ENCODE peak calls at places on chromosome 5, in nine cellular contexts. One of them, this sample, is unnamed.

GRCh38 chr5:163386352-163386751 is 51.0 kb upstream of the CCNG1 start:
- DNase-seq in heart left ventricle: no peak
- DNase-seq in IMR-90: no peak
- DNase-seq in sigmoid colon: no peak
- DNase-seq in A549: no peak
- DNase-seq in endothelial cell of umbilical vein: no peak
- DNase-seq in gastrocnemius medialis: no peak
- DNase-seq in HCT116: no peak
- DNase-seq in NB4: no peak
- DNase-seq in this sample: no peak

GRCh38 chr5:95403996-95404395 is 12.8 kb downstream of the FAM81B start:
- DNase-seq in heart left ventricle: no peak
- DNase-seq in IMR-90: no peak
- DNase-seq in sigmoid colon: no peak
- DNase-seq in A549: no peak
- DNase-seq in endothelial cell of umbilical vein: no peak
- DNase-seq in gastrocnemius medialis: no peak
- DNase-seq in HCT116: no peak
- DNase-seq in NB4: no peak
- DNase-seq in this sample: no peak

GRCh38 chr5:180330810-180331646 is 22.1 kb downstream of the GFPT2 start:
- DNase-seq in heart left ventricle: peak; percentile 80
- DNase-seq in IMR-90: peak; percentile 99
- DNase-seq in sigmoid colon: peak; percentile 94
- DNase-seq in A549: peak; percentile 95
- DNase-seq in endothelial cell of umbilical vein: peak; percentile 41
- DNase-seq in gastrocnemius medialis: peak; percentile 78
- DNase-seq in HCT116: peak; percentile 74
- DNase-seq in NB4: peak; percentile 24
- DNase-seq in this sample: peak; percentile 80

GRCh38 chr5:96288845-96289185 is 144.2 kb downstream of the PCSK1 start:
- DNase-seq in heart left ventricle: no peak
- DNase-seq in IMR-90: peak; percentile 80
- DNase-seq in sigmoid colon: no peak
- DNase-seq in A549: no peak
- DNase-seq in endothelial cell of umbilical vein: no peak
- DNase-seq in gastrocnemius medialis: no peak
- DNase-seq in HCT116: no peak
- DNase-seq in NB4: no peak
- DNase-seq in this sample: no peak

GRCh38 chr5:147628054-147628895 is 118.4 kb upstream of the DPYSL3 start:
- DNase-seq in heart left ventricle: no peak
- DNase-seq in IMR-90: peak; percentile 55
- DNase-seq in sigmoid colon: no peak
- DNase-seq in A549: peak; percentile 61
- DNase-seq in endothelial cell of umbilical vein: peak; percentile 76
- DNase-seq in gastrocnemius medialis: peak; percentile 13
- DNase-seq in HCT116: peak; percentile 64
- DNase-seq in NB4: peak; percentile 65
- DNase-seq in this sample: peak; percentile 57

GRCh38 chr5:168307022-168307421 is 15.6 kb downstream of the WWC1 start:
- DNase-seq in heart left ventricle: no peak
- DNase-seq in IMR-90: no peak
- DNase-seq in sigmoid colon: no peak
- DNase-seq in A549: no peak
- DNase-seq in endothelial cell of umbilical vein: no peak
- DNase-seq in gastrocnemius medialis: no peak
- DNase-seq in HCT116: no peak
- DNase-seq in NB4: no peak
- DNase-seq in this sample: no peak

GRCh38 chr5:150497274-150497988 is 10.5 kb upstream of the NDST1 start:
- DNase-seq in heart left ventricle: peak; percentile 89
- DNase-seq in IMR-90: peak; percentile 96
- DNase-seq in sigmoid colon: peak; percentile 87
- DNase-seq in A549: peak; percentile 88
- DNase-seq in endothelial cell of umbilical vein: peak; percentile 92
- DNase-seq in gastrocnemius medialis: peak; percentile 84
- DNase-seq in HCT116: peak; percentile 81
- DNase-seq in NB4: no peak
- DNase-seq in this sample: peak; percentile 71

GRCh38 chr5:159415301-159415937 is 85.1 kb upstream of the IL12B start:
- DNase-seq in heart left ventricle: no peak
- DNase-seq in IMR-90: no peak
- DNase-seq in sigmoid colon: no peak
- DNase-seq in A549: no peak
- DNase-seq in endothelial cell of umbilical vein: no peak
- DNase-seq in gastrocnemius medialis: no peak
- DNase-seq in HCT116: no peak
- DNase-seq in NB4: no peak
- DNase-seq in this sample: no peak

GRCh38 chr5:132059043-132059695 is 1.3 kb upstream of the IL3 start:
- DNase-seq in heart left ventricle: peak; percentile 13
- DNase-seq in IMR-90: no peak
- DNase-seq in sigmoid colon: peak; percentile 52
- DNase-seq in A549: no peak
- DNase-seq in endothelial cell of umbilical vein: no peak
- DNase-seq in gastrocnemius medialis: no peak
- DNase-seq in HCT116: no peak
- DNase-seq in NB4: no peak
- DNase-seq in this sample: peak; percentile 11

GRCh38 chr5:36739751-36740221 is 133.4 kb downstream of the SLC1A3 start:
- DNase-seq in heart left ventricle: peak; percentile 43
- DNase-seq in IMR-90: peak; percentile 69
- DNase-seq in sigmoid colon: no peak
- DNase-seq in A549: peak; percentile 72
- DNase-seq in endothelial cell of umbilical vein: peak; percentile 80
- DNase-seq in gastrocnemius medialis: peak; percentile 45
- DNase-seq in HCT116: peak; percentile 73
- DNase-seq in NB4: peak; percentile 87
- DNase-seq in this sample: peak; percentile 72

GRCh38 chr5:52961238-52961637 is 27.9 kb upstream of the ITGA2 start:
- DNase-seq in heart left ventricle: no peak
- DNase-seq in IMR-90: no peak
- DNase-seq in sigmoid colon: no peak
- DNase-seq in A549: no peak
- DNase-seq in endothelial cell of umbilical vein: no peak
- DNase-seq in gastrocnemius medialis: no peak
- DNase-seq in HCT116: no peak
- DNase-seq in NB4: no peak
- DNase-seq in this sample: no peak
- TF ChIP-seq CTCF in heart left ventricle: no peak
- TF ChIP-seq CTCF in IMR-90: no peak
- TF ChIP-seq CTCF in sigmoid colon: no peak
- TF ChIP-seq CTCF in A549: no peak
- TF ChIP-seq CTCF in endothelial cell of umbilical vein: no peak
- TF ChIP-seq CTCF in gastrocnemius medialis: no peak
- TF ChIP-seq CTCF in HCT116: no peak
- TF ChIP-seq CTCF in NB4: no peak
- TF ChIP-seq CTCF in this sample: no peak

DNA sequence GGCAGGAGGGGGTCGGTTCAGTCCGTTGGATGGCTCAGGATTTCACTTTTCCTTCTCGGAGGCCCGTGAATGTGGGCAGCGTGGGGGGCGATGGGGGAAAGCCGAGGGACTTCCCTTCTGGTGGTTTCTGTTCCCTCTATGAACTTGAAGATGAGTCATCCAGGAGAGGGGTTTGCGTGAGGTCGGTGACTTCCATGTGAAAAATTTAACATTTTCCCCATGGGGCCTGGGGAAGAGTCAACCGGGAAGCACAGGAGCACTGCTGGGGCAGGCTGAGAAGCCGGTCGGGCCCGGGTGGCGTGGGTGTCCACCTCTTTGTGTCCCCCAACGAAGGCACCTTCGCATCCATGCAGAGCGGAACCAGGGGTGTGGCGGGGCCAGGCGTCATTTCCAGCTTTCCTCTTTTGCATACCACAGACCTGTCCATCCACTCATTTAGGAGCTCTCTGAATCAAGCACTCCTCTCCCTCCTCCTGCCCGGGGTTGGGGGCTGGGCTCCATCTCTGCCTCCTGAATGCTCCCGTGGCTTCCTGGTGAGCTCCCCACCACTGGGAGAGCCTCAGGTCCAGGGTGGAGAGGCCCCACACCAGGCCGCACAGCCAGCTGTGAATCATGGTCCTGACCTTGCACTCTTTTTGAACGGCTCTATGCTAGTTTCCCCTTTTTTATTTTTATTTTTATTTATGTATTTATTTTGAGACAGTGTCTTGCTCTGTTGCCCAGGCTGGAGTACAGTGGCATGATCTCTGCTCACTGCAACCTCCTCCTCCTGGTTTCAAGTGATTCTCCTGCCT is 68.4 kb downstream of the ANKRD33B start:
- DNase-seq in heart left ventricle: no peak
- DNase-seq in IMR-90: peak; percentile 59
- DNase-seq in sigmoid colon: peak; percentile 50
- DNase-seq in A549: no peak
- DNase-seq in endothelial cell of umbilical vein: no peak
- DNase-seq in gastrocnemius medialis: no peak
- DNase-seq in HCT116: peak; percentile 34
- DNase-seq in NB4: peak; percentile 88
- DNase-seq in this sample: peak; percentile 72
- TF ChIP-seq POLR2A in heart left ventricle: no peak
- TF ChIP-seq POLR2A in IMR-90: no peak
- TF ChIP-seq POLR2A in sigmoid colon: no peak
- TF ChIP-seq POLR2A in A549: no peak
- TF ChIP-seq POLR2A in endothelial cell of umbilical vein: no peak
- TF ChIP-seq POLR2A in gastrocnemius medialis: no peak
- TF ChIP-seq POLR2A in HCT116: no peak
- TF ChIP-seq POLR2A in NB4: no peak
- TF ChIP-seq POLR2A in this sample: no peak

GRCh38 chr5:174053891-174054290 is 8.4 kb downstream of the NSG2 start:
- DNase-seq in heart left ventricle: no peak
- DNase-seq in IMR-90: no peak
- DNase-seq in sigmoid colon: no peak
- DNase-seq in A549: no peak
- DNase-seq in endothelial cell of umbilical vein: no peak
- DNase-seq in gastrocnemius medialis: no peak
- DNase-seq in HCT116: no peak
- DNase-seq in NB4: no peak
- DNase-seq in this sample: no peak

GRCh38 chr5:174059247-174059646 is 13.7 kb downstream of the NSG2 start:
- DNase-seq in heart left ventricle: no peak
- DNase-seq in IMR-90: no peak
- DNase-seq in sigmoid colon: no peak
- DNase-seq in A549: no peak
- DNase-seq in endothelial cell of umbilical vein: no peak
- DNase-seq in gastrocnemius medialis: no peak
- DNase-seq in HCT116: no peak
- DNase-seq in NB4: no peak
- DNase-seq in this sample: no peak

GRCh38 chr5:174058433-174059122 is 13.1 kb downstream of the NSG2 start:
- DNase-seq in heart left ventricle: no peak
- DNase-seq in IMR-90: no peak
- DNase-seq in sigmoid colon: no peak
- DNase-seq in A549: no peak
- DNase-seq in endothelial cell of umbilical vein: no peak
- DNase-seq in gastrocnemius medialis: no peak
- DNase-seq in HCT116: no peak
- DNase-seq in NB4: no peak
- DNase-seq in this sample: no peak

GRCh38 chr5:174052636-174053035 is 7.1 kb downstream of the NSG2 start:
- DNase-seq in heart left ventricle: no peak
- DNase-seq in IMR-90: no peak
- DNase-seq in sigmoid colon: no peak
- DNase-seq in A549: no peak
- DNase-seq in endothelial cell of umbilical vein: no peak
- DNase-seq in gastrocnemius medialis: no peak
- DNase-seq in HCT116: no peak
- DNase-seq in NB4: no peak
- DNase-seq in this sample: no peak

GRCh38 chr5:174056064-174056842 is 10.7 kb downstream of the NSG2 start:
- DNase-seq in heart left ventricle: peak; percentile 51
- DNase-seq in IMR-90: no peak
- DNase-seq in sigmoid colon: no peak
- DNase-seq in A549: no peak
- DNase-seq in endothelial cell of umbilical vein: no peak
- DNase-seq in gastrocnemius medialis: no peak
- DNase-seq in HCT116: no peak
- DNase-seq in NB4: no peak
- DNase-seq in this sample: no peak
- TF ChIP-seq CTCF in heart left ventricle: no peak
- TF ChIP-seq CTCF in IMR-90: no peak
- TF ChIP-seq CTCF in sigmoid colon: no peak
- TF ChIP-seq CTCF in A549: no peak
- TF ChIP-seq CTCF in endothelial cell of umbilical vein: no peak
- TF ChIP-seq CTCF in gastrocnemius medialis: no peak
- TF ChIP-seq CTCF in HCT116: no peak
- TF ChIP-seq CTCF in NB4: peak; percentile 39
- TF ChIP-seq CTCF in this sample: no peak

GRCh38 chr5:68292316-68292715 is 76.8 kb downstream of the PIK3R1 start:
- DNase-seq in heart left ventricle: no peak
- DNase-seq in IMR-90: peak; percentile 25
- DNase-seq in sigmoid colon: no peak
- DNase-seq in A549: no peak
- DNase-seq in endothelial cell of umbilical vein: no peak
- DNase-seq in gastrocnemius medialis: no peak
- DNase-seq in HCT116: no peak
- DNase-seq in NB4: no peak
- DNase-seq in this sample: no peak

GRCh38 chr5:68287976-68288755 is 72.6 kb downstream of the PIK3R1 start:
- DNase-seq in heart left ventricle: peak; percentile 80
- DNase-seq in IMR-90: peak; percentile 37
- DNase-seq in sigmoid colon: peak; percentile 81
- DNase-seq in A549: peak; percentile 32
- DNase-seq in endothelial cell of umbilical vein: peak; percentile 73
- DNase-seq in gastrocnemius medialis: peak; percentile 85
- DNase-seq in HCT116: no peak
- DNase-seq in NB4: no peak
- DNase-seq in this sample: peak; percentile 91

GRCh38 chr5:68288756-68289134 is 73.2 kb downstream of the PIK3R1 start:
- DNase-seq in heart left ventricle: peak; percentile 41
- DNase-seq in IMR-90: no peak
- DNase-seq in sigmoid colon: peak; percentile 69
- DNase-seq in A549: no peak
- DNase-seq in endothelial cell of umbilical vein: no peak
- DNase-seq in gastrocnemius medialis: peak; percentile 33
- DNase-seq in HCT116: no peak
- DNase-seq in NB4: no peak
- DNase-seq in this sample: no peak

GRCh38 chr5:68289576-68289975 is 74.0 kb downstream of the PIK3R1 start:
- DNase-seq in heart left ventricle: no peak
- DNase-seq in IMR-90: no peak
- DNase-seq in sigmoid colon: no peak
- DNase-seq in A549: no peak
- DNase-seq in endothelial cell of umbilical vein: no peak
- DNase-seq in gastrocnemius medialis: no peak
- DNase-seq in HCT116: no peak
- DNase-seq in NB4: no peak
- DNase-seq in this sample: no peak

DNA sequence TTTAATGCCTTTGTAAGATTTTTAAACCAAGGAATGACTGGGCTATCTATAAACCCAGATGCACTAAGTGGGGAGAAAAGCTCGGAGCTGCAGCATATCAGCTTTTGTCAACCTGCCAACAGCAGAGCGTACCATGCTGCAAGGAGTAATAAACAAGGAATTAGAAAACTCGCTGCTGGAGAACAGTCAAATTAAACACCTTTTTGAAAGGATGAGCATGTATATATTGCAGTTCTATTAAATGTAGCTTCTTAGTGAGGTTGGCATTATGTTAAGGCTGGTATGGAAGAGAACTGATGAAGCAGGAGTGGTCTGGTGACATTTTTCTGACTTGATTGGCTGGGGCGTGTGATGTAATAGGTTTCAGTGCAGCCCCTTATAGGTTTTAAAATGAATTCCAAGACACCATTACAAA is 74.7 kb downstream of the PIK3R1 start:
- DNase-seq in heart left ventricle: peak; percentile 45
- DNase-seq in IMR-90: peak; percentile 54
- DNase-seq in sigmoid colon: peak; percentile 80
- DNase-seq in A549: no peak
- DNase-seq in endothelial cell of umbilical vein: no peak
- DNase-seq in gastrocnemius medialis: no peak
- DNase-seq in HCT116: no peak
- DNase-seq in NB4: no peak
- DNase-seq in this sample: no peak
- TF ChIP-seq POLR2A in heart left ventricle: no peak
- TF ChIP-seq POLR2A in IMR-90: no peak
- TF ChIP-seq POLR2A in sigmoid colon: no peak
- TF ChIP-seq POLR2A in A549: no peak
- TF ChIP-seq POLR2A in endothelial cell of umbilical vein: no peak
- TF ChIP-seq POLR2A in gastrocnemius medialis: no peak
- TF ChIP-seq POLR2A in HCT116: no peak
- TF ChIP-seq POLR2A in NB4: no peak
- TF ChIP-seq POLR2A in this sample: no peak

This sample was measured in lower leg skin.